ENCODE peak calls at places on chromosomes 1 and 21, in seven cellular contexts. Z is aorta; Q is IMR-90; H is heart left ventricle; V is spleen; J is ovary; M is CD4-positive, alpha-beta T cell. O is an unnamed sample.

GRCh38 chr1:154962238-154962678 is 676 bp upstream of the PYGO2 start:
- DNase-seq in Z (peak; percentile 48), Q (peak; percentile 22), H (no peak), V (peak; percentile 84), J (peak; percentile 61), M (no peak), O (no peak)

GRCh38 chr1:241775021-241775420 is 73.0 kb upstream of the EXO1 start:
- DNase-seq in Z (no peak), Q (no peak), H (no peak), V (no peak), J (no peak), M (no peak), O (no peak)

GRCh38 chr1:6414443-6414844 is 5.3 kb downstream of the HES2 start:
- DNase-seq in Z (no peak), Q (peak; percentile 50), H (no peak), V (no peak), J (no peak), M (no peak), O (no peak)

GRCh38 chr1:41387667-41388091 is 26.4 kb downstream of the FOXO6 start:
- DNase-seq in Z (peak; percentile 91), Q (peak; percentile 15), H (peak; percentile 92), V (no peak), J (peak; percentile 89), M (no peak), O (no peak)

GRCh38 chr1:165815725-165816124 is 11.7 kb upstream of the UCK2 start:
- DNase-seq in Z (no peak), Q (peak; percentile 65), H (no peak), V (no peak), J (no peak), M (no peak), O (no peak)

GRCh38 chr21:41979751-41980369 is 26.0 kb upstream of the C2CD2 start:
- DNase-seq in Z (no peak), Q (no peak), H (no peak), V (no peak), J (no peak), M (no peak), O (no peak)

GRCh38 chr1:77900687-77901293 is 12.4 kb downstream of the NEXN start:
- DNase-seq in Z (no peak), Q (peak; percentile 63), H (no peak), V (no peak), J (peak; percentile 43), M (no peak), O (no peak)

GRCh38 chr1:166789286-166789685 is 50.0 kb upstream of the POGK start:
- DNase-seq in Z (no peak), Q (no peak), H (no peak), V (no peak), J (no peak), M (no peak), O (no peak)

GRCh38 chr1:166133276-166133841 is 33.4 kb downstream of the FAM78B start:
- DNase-seq in Z (no peak), Q (no peak), H (no peak), V (no peak), J (no peak), M (no peak), O (no peak)

GRCh38 chr1:235908742-235909520 is 42.2 kb upstream of the LYST start:
- DNase-seq in Z (no peak), Q (peak; percentile 82), H (no peak), V (no peak), J (no peak), M (no peak), O (peak; percentile 44)

GRCh38 chr1:23150742-23151141 is 17.9 kb downstream of the LUZP1 start:
- DNase-seq in Z (no peak), Q (no peak), H (no peak), V (no peak), J (no peak), M (no peak), O (no peak)

GRCh38 chr1:44610527-44611148 is 63.6 kb downstream of the TMEM53 start:
- DNase-seq in Z (no peak), Q (no peak), H (no peak), V (peak; percentile 32), J (no peak), M (no peak), O (no peak)

GRCh38 chr1:117396636-117397035 is 29.4 kb downstream of the MAN1A2 start:
- DNase-seq in Z (no peak), Q (no peak), H (no peak), V (no peak), J (no peak), M (no peak), O (no peak)

GRCh38 chr1:95953668-95954067 is 719.7 kb downstream of the RWDD3 start:
- DNase-seq in Z (no peak), Q (no peak), H (no peak), V (no peak), J (no peak), M (no peak), O (no peak)

GRCh38 chr1:37468037-37468436 is 6.3 kb upstream of the ZC3H12A start:
- DNase-seq in Z (no peak), Q (no peak), H (no peak), V (no peak), J (no peak), M (no peak), O (no peak)

GRCh38 chr21:29221259-29221744 is 77.4 kb upstream of the BACH1 start:
- DNase-seq in Z (no peak), Q (peak; percentile 98), H (no peak), V (no peak), J (no peak), M (no peak), O (no peak)

GRCh38 chr21:43802713-43803313 is 13.4 kb downstream of the RRP1 start:
- DNase-seq in Z (peak; percentile 41), Q (no peak), H (peak; percentile 19), V (peak; percentile 68), J (no peak), M (no peak), O (no peak)
- H3K27ac ChIP-seq in Z (no peak overlapping the region), Q (no peak overlapping the region), H (no peak overlapping the region), V (no peak overlapping the region), J (no peak overlapping the region), M (no peak overlapping the region), O (no peak overlapping the region)

GRCh38 chr1:155979525-155980343 is 1.4 kb upstream of the ARHGEF2 start:
- DNase-seq in Z (peak; percentile 76), Q (no peak), H (peak; percentile 83), V (peak; percentile 82), J (no peak), M (no peak), O (no peak)
- H3K27ac ChIP-seq in Z (peak overlapping the region; percentile 97), Q (peak overlapping the region; percentile 99), H (peak overlapping the region; percentile 98), V (peak overlapping the region; percentile 99), J (peak overlapping the region; percentile 91), M (peak overlapping the region; percentile 89), O (peak overlapping the region; percentile 99)

GRCh38 chr21:27126140-27126539 is 159.3 kb upstream of the ADAMTS5 start:
- DNase-seq in Z (no peak), Q (no peak), H (no peak), V (no peak), J (no peak), M (no peak), O (no peak)
- H3K27ac ChIP-seq in Z (no peak overlapping the region), Q (no peak overlapping the region), H (no peak overlapping the region), V (no peak overlapping the region), J (no peak overlapping the region), M (no peak overlapping the region), O (no peak overlapping the region)

GRCh38 chr1:88463401-88463800 is 220.7 kb upstream of the PKN2 start:
- DNase-seq in Z (no peak), Q (no peak), H (no peak), V (no peak), J (no peak), M (no peak), O (no peak)
- H3K27ac ChIP-seq in Z (no peak overlapping the region), Q (no peak overlapping the region), H (peak overlapping the region; percentile 60), V (no peak overlapping the region), J (peak overlapping the region; percentile 98), M (no peak overlapping the region), O (peak overlapping the region; percentile 83)

DNA sequence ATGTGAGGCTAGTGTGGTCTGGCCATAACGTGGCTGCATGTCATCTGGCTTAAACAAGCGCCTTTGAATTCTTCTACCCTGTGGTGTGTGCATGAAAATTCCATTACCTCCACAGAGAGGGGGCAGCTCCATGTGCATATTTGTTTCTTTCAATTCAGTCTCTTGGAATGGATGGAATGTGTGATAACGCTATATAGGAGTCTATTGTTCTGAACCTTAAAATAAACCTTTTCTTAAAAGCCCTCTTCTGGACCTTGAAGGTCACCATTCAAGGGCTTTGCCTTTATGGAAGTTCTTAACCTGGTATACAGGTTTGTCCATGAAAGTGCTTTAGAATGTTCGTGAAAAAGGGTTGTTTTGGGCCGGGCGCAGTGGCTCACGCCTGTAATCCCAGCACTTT is 118.2 kb upstream of the ADGRL2 start:
- DNase-seq in Z (no peak), Q (peak; percentile 39), H (no peak), V (no peak), J (no peak), M (no peak), O (no peak)
- H3K27ac ChIP-seq in Z (no peak overlapping the region), Q (no peak overlapping the region), H (no peak overlapping the region), V (no peak overlapping the region), J (no peak overlapping the region), M (no peak overlapping the region), O (no peak overlapping the region)

GRCh38 chr1:248838357-248839167 is 538 bp downstream of the ZNF672 start:
- DNase-seq in Z (peak; percentile 96), Q (peak; percentile 80), H (peak; percentile 96), V (peak; percentile 98), J (peak; percentile 88), M (peak; percentile 85), O (peak; percentile 84)
- H3K27ac ChIP-seq in Z (peak overlapping the region; percentile 91), Q (peak overlapping the region; percentile 97), H (peak overlapping the region; percentile 100), V (peak overlapping the region; percentile 98), J (peak overlapping the region; percentile 96), M (peak overlapping the region; percentile 94), O (peak overlapping the region; percentile 100)

DNA sequence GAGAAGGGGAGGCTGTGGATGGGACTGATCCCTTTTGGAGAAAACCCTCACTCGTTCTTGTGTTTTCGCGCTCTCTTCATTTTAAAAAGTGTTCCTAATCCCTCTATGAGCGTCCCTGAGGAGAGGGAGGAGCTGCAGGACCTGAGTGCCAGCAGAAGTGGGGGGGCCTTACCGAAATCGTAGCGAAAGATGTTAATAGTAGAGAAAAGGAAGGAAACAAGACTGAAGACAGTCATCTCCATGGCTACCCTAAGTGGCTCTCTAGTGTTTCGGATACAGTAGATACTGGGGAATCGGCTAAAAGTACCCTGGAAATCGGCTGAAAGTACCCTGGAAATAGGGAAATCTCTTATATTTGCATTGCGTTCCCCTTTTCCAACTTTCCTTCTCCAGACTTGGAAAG is 338 bp upstream of the DSTYK start:
- DNase-seq in Z (no peak), Q (no peak), H (no peak), V (no peak), J (no peak), M (no peak), O (no peak)
- H3K27ac ChIP-seq in Z (peak overlapping the region; percentile 31), Q (no peak overlapping the region), H (peak overlapping the region; percentile 87), V (peak overlapping the region; percentile 92), J (peak overlapping the region; percentile 90), M (peak overlapping the region; percentile 80), O (peak overlapping the region; percentile 90)